ENCODE peak calls at places on chromosome 20, in nine cellular contexts. S, U, F, G, C, Q, Y, T and J are unnamed samples. For H3K4me1, the result is how much of the 10 kb centered on the place peaks cover.

GRCh38 chr20:34122274-34122980 is 10.4 kb upstream of the EIF2S2 start:
- DNase-seq in Y (no peak), U (no peak), Q (no peak), G (no peak), C (no peak), F (no peak), T (no peak), S (no peak), J (no peak)

GRCh38 chr20:39849171-39849570 is 839.9 kb downstream of the MAFB start:
- DNase-seq in Y (no peak), C (no peak), G (no peak), T (no peak), U (no peak), S (no peak), F (no peak), Q (no peak), J (no peak)

GRCh38 chr20:30811896-30812671 is 445.4 kb upstream of the DEFB115 start:
- DNase-seq in U (no peak), G (no peak), F (peak), Y (no peak), Q (peak), C (no peak), S (peak), T (no peak), J (no peak)

GRCh38 chr20:33032555-33032954 is 1.1 kb downstream of the BPIFB6 start:
- DNase-seq in F (no peak), U (no peak), G (no peak), T (no peak), Q (no peak), C (no peak), Y (no peak), S (no peak), J (no peak)

GRCh38 chr20:61795669-61796630 is 269.7 kb downstream of the TAF4 start:
- DNase-seq in U (no peak), Y (no peak), Q (no peak), S (no peak), T (no peak), C (no peak), G (no peak), F (no peak), J (no peak)

GRCh38 chr20:53402233-53403005 is 191.2 kb downstream of the ZNF217 start:
- DNase-seq in T (no peak), Q (no peak), F (no peak), S (no peak), Y (no peak), U (peak), C (no peak), G (peak), J (no peak)

GRCh38 chr20:61896058-61896961 is 169.4 kb downstream of the TAF4 start:
- DNase-seq in G (no peak), U (no peak), Y (no peak), S (peak), C (peak), Q (peak), T (peak), F (no peak), J (peak)

GRCh38 chr20:38894091-38894847 is 31.9 kb upstream of the FAM83D start:
- DNase-seq in F (no peak), C (no peak), G (no peak), T (no peak), Q (no peak), S (no peak), Y (no peak), U (no peak), J (no peak)

GRCh38 chr20:40186826-40187225 is 502.2 kb downstream of the MAFB start:
- DNase-seq in Y (no peak), G (no peak), T (no peak), S (no peak), C (no peak), F (no peak), U (no peak), Q (no peak), J (no peak)

GRCh38 chr20:10771435-10772140 is 97.8 kb upstream of the JAG1 start:
- DNase-seq in T (no peak), F (no peak), U (no peak), S (peak), Y (no peak), Q (no peak), G (no peak), C (no peak), J (no peak)

GRCh38 chr20:48266571-48266970 is 481.3 kb upstream of the SULF2 start:
- DNase-seq in C (no peak), S (no peak), G (no peak), Q (no peak), T (no peak), U (no peak), Y (no peak), F (no peak), J (no peak)

GRCh38 chr20:49583669-49584417 is 15.9 kb upstream of the PTGIS start:
- DNase-seq in C (peak), Y (peak), Q (no peak), S (peak), G (no peak), F (no peak), T (peak), U (no peak), J (no peak)

GRCh38 chr20:3165473-3166337 is 6.0 kb upstream of the FASTKD5 start:
- DNase-seq in Q (no peak), U (no peak), G (no peak), T (no peak), S (peak), F (no peak), Y (no peak), C (peak), J (no peak)

GRCh38 chr20:17850674-17851006 is 118.0 kb downstream of the SNX5 start:
- DNase-seq in Q (no peak), Y (no peak), U (no peak), T (no peak), C (no peak), F (no peak), G (no peak), S (no peak), J (no peak)
- H3K4me1 ChIP-seq in Q (under half), Y (under half), U (under half), T (under half), C (under half), F (under half), G (under half), S (under half), J (under half)

GRCh38 chr20:63016514-63017075 is 9.8 kb upstream of the BHLHE23 start:
- DNase-seq in Q (no peak), T (no peak), S (no peak), C (peak), F (no peak), U (no peak), G (no peak), Y (no peak), J (no peak)
- H3K4me1 ChIP-seq in Q (under half), T (under half), S (under half), C (under half), F (under half), U (under half), G (under half), Y (under half), J (under half)

GRCh38 chr20:19881990-19882389 is 123.9 kb downstream of the RIN2 start:
- DNase-seq in G (no peak), U (no peak), Q (no peak), T (no peak), S (no peak), C (no peak), Y (no peak), F (no peak), J (no peak)
- H3K4me1 ChIP-seq in G (under half), U (under half), Q (under half), T (half or more), S (under half), C (under half), Y (under half), F (under half), J (under half)

GRCh38 chr20:36856691-36857635 is 19.0 kb upstream of the TLDC2 start:
- DNase-seq in F (no peak), Y (no peak), U (peak), T (no peak), Q (no peak), S (peak), C (no peak), G (peak), J (peak)
- H3K4me1 ChIP-seq in F (half or more), Y (under half), U (under half), T (under half), Q (under half), S (half or more), C (under half), G (under half), J (under half)

GRCh38 chr20:23047001-23047737 is 2.3 kb downstream of the THBD start:
- DNase-seq in C (no peak), S (no peak), Y (no peak), U (no peak), F (no peak), Q (no peak), T (no peak), G (no peak), J (no peak)
- H3K4me1 ChIP-seq in C (under half), S (under half), Y (under half), U (under half), F (under half), Q (under half), T (under half), G (under half), J (under half)

GRCh38 chr20:57470666-57471495 is 54.1 kb downstream of the CTCFL start:
- DNase-seq in T (no peak), U (no peak), Q (no peak), S (no peak), F (peak), Y (no peak), C (no peak), G (no peak), J (no peak)

GRCh38 chr20:57467742-57468141 is 57.2 kb downstream of the CTCFL start:
- DNase-seq in Q (no peak), T (no peak), Y (no peak), U (no peak), G (no peak), C (no peak), S (no peak), F (peak), J (no peak)

GRCh38 chr20:57469418-57470211 is 55.3 kb downstream of the CTCFL start:
- DNase-seq in S (no peak), C (peak), Q (no peak), F (peak), Y (no peak), U (no peak), G (no peak), T (no peak), J (no peak)

GRCh38 chr20:57470212-57470522 is 54.8 kb downstream of the CTCFL start:
- DNase-seq in G (no peak), S (no peak), Y (no peak), C (no peak), U (no peak), F (peak), T (no peak), Q (no peak), J (no peak)

GRCh38 chr20:57468523-57469417 is 56.2 kb downstream of the CTCFL start:
- DNase-seq in F (peak), T (no peak), Q (no peak), S (no peak), Y (no peak), U (no peak), G (no peak), C (no peak), J (no peak)
- H3K4me1 ChIP-seq in F (under half), T (under half), Q (under half), S (under half), Y (under half), U (under half), G (under half), C (under half), J (under half)

DNA sequence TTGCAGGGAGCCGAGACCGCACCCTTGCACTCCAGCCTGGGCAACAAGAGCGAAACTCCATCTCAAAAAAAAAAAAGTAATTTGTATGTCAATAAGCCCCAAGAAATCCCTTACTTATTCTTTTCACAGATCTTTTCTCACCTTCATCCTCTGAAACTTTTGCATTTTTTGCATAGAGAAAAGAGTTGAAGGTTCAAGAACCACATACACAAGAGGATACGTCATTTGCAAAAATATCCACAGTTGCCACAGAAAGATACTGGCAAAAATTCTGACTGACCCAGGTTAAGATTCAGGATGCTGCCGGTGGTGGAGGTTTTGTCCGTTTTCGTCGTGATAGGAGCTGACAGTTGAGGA is 94.5 kb downstream of the ZMYND8 start:
- DNase-seq in F (no peak), C (no peak), S (no peak), Y (no peak), Q (no peak), T (no peak), U (no peak), G (no peak), J (no peak)
- H3K4me1 ChIP-seq in F (under half), C (under half), S (under half), Y (under half), Q (under half), T (under half), U (under half), G (under half), J (under half)

DNA sequence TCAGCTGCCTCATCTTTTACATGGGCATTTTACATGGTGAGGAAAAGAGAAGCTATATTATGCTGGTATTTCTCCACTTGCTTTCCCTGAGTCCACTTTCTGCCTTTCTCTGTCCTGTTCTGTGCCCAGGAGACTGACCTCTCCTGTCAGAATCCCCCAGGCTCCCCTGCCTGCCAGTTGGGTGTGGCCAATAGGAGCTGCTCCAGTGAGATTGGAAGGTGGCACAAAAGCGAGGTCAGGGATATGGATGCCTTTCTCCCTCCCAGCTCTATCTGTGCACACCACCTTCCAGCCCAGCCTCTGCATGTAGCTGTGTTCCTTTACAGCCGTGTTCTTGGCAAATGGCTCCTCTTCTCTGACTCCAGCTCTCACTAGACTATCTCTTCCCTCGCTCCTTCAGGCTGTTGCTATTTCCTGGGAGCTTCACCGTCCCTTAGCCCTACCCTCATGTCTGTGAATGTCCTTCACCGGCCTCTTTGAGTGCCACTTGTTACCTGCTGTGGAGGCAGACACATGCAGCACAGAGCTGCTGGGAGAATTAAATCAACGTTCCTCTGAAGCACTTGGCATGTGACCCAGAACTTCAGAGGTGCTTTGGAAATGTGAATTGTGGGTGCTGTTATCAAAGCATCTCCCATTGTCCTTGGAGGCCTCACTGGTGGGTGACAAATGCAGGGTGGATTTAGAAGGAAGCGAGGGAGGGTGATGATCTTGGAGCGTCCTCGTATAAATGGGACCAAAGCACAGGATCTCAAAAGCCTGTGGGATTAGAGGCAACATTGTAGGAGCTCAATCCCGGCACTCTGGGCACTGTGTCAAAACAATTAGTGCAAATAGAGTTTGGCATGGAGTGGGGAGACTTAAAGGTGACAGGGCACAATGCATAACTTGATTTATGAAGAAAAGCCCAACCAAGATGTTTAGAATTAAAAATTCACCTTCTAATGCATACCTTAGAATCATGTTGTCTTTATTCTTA is 28.9 kb upstream of the RALGAPA2 start:
- DNase-seq in C (no peak), Q (no peak), T (no peak), F (no peak), G (no peak), U (no peak), Y (no peak), S (no peak), J (no peak)
- H3K4me1 ChIP-seq in C (under half), Q (under half), T (under half), F (under half), G (under half), U (under half), Y (under half), S (under half), J (under half)